ENCODE peak calls at places on chromosomes 12 and 14, in ten cellular contexts. One of them, this sample, is unnamed.

GRCh38 chr14:99728231-99728920 is 44.3 kb downstream of the CYP46A1 start:
- DNase-seq in HCT116: no peak
- DNase-seq in neuronal stem cell: no peak
- DNase-seq in PC-9: no peak
- DNase-seq in PC-3: no peak
- DNase-seq in astrocyte: no peak
- DNase-seq in GM23248: no peak
- DNase-seq in OCI-LY7: no peak
- DNase-seq in fibroblast of lung: no peak
- DNase-seq in IMR-90: no peak
- DNase-seq in this sample: no peak

GRCh38 chr12:31518680-31519227 is 72.2 kb downstream of the DENND5B start:
- DNase-seq in astrocyte: peak; percentile 100
- DNase-seq in PC-3: peak; percentile 95
- DNase-seq in neuronal stem cell: peak; percentile 29
- DNase-seq in fibroblast of lung: peak; percentile 100
- DNase-seq in IMR-90: peak; percentile 100
- DNase-seq in OCI-LY7: peak; percentile 33
- DNase-seq in HCT116: peak; percentile 85
- DNase-seq in PC-9: peak; percentile 82
- DNase-seq in GM23248: peak; percentile 99
- DNase-seq in this sample: peak; percentile 97

GRCh38 chr12:15131462-15131861 is 89.8 kb downstream of the RERG start:
- DNase-seq in HCT116: no peak
- DNase-seq in IMR-90: peak; percentile 4
- DNase-seq in GM23248: peak; percentile 80
- DNase-seq in PC-9: no peak
- DNase-seq in PC-3: peak; percentile 72
- DNase-seq in astrocyte: peak; percentile 26
- DNase-seq in neuronal stem cell: no peak
- DNase-seq in OCI-LY7: no peak
- DNase-seq in fibroblast of lung: peak; percentile 54
- DNase-seq in this sample: peak; percentile 19

GRCh38 chr14:85532981-85533820 is 3.3 kb downstream of the FLRT2 start:
- DNase-seq in neuronal stem cell: peak; percentile 76
- DNase-seq in GM23248: peak; percentile 91
- DNase-seq in HCT116: no peak
- DNase-seq in IMR-90: peak; percentile 87
- DNase-seq in PC-9: peak; percentile 28
- DNase-seq in astrocyte: peak; percentile 78
- DNase-seq in PC-3: peak; percentile 7
- DNase-seq in OCI-LY7: no peak
- DNase-seq in fibroblast of lung: peak; percentile 85
- DNase-seq in this sample: peak; percentile 88

GRCh38 chr14:34171431-34171830 is 220.6 kb upstream of the EGLN3 start:
- DNase-seq in IMR-90: no peak
- DNase-seq in neuronal stem cell: no peak
- DNase-seq in OCI-LY7: no peak
- DNase-seq in PC-9: no peak
- DNase-seq in PC-3: no peak
- DNase-seq in HCT116: no peak
- DNase-seq in astrocyte: no peak
- DNase-seq in fibroblast of lung: no peak
- DNase-seq in GM23248: no peak
- DNase-seq in this sample: no peak

GRCh38 chr14:36313898-36314297 is 6.5 kb downstream of the MBIP start:
- DNase-seq in OCI-LY7: no peak
- DNase-seq in PC-9: no peak
- DNase-seq in PC-3: peak; percentile 30
- DNase-seq in IMR-90: no peak
- DNase-seq in HCT116: no peak
- DNase-seq in fibroblast of lung: no peak
- DNase-seq in GM23248: no peak
- DNase-seq in astrocyte: no peak
- DNase-seq in neuronal stem cell: no peak
- DNase-seq in this sample: no peak

GRCh38 chr12:49365542-49365941 is 1.7 kb upstream of the SPATS2 start:
- DNase-seq in astrocyte: peak; percentile 93
- DNase-seq in fibroblast of lung: peak; percentile 93
- DNase-seq in PC-3: peak; percentile 83
- DNase-seq in GM23248: peak; percentile 41
- DNase-seq in OCI-LY7: no peak
- DNase-seq in HCT116: no peak
- DNase-seq in IMR-90: peak; percentile 89
- DNase-seq in neuronal stem cell: no peak
- DNase-seq in PC-9: no peak
- DNase-seq in this sample: peak; percentile 93

GRCh38 chr12:90076851-90077319 is 368.2 kb upstream of the ATP2B1 start:
- DNase-seq in PC-9: no peak
- DNase-seq in fibroblast of lung: no peak
- DNase-seq in IMR-90: no peak
- DNase-seq in PC-3: no peak
- DNase-seq in OCI-LY7: peak; percentile 82
- DNase-seq in HCT116: no peak
- DNase-seq in neuronal stem cell: no peak
- DNase-seq in GM23248: no peak
- DNase-seq in astrocyte: no peak
- DNase-seq in this sample: no peak

GRCh38 chr14:98731701-98732100 is 540.3 kb downstream of the BCL11B start:
- DNase-seq in IMR-90: no peak
- DNase-seq in GM23248: no peak
- DNase-seq in PC-3: no peak
- DNase-seq in neuronal stem cell: no peak
- DNase-seq in astrocyte: no peak
- DNase-seq in PC-9: no peak
- DNase-seq in HCT116: no peak
- DNase-seq in OCI-LY7: no peak
- DNase-seq in fibroblast of lung: no peak
- DNase-seq in this sample: peak; percentile 3

GRCh38 chr12:27176765-27177164 is 67.3 kb upstream of the STK38L start:
- DNase-seq in HCT116: no peak
- DNase-seq in GM23248: peak; percentile 74
- DNase-seq in IMR-90: peak; percentile 80
- DNase-seq in astrocyte: peak; percentile 75
- DNase-seq in PC-9: no peak
- DNase-seq in neuronal stem cell: no peak
- DNase-seq in fibroblast of lung: peak; percentile 79
- DNase-seq in PC-3: peak; percentile 94
- DNase-seq in OCI-LY7: no peak
- DNase-seq in this sample: peak; percentile 84

GRCh38 chr12:9925746-9926393 is 6.3 kb downstream of the CLEC2A start:
- DNase-seq in PC-9: peak; percentile 6
- DNase-seq in neuronal stem cell: peak; percentile 14
- DNase-seq in fibroblast of lung: peak; percentile 23
- DNase-seq in astrocyte: peak; percentile 20
- DNase-seq in GM23248: peak; percentile 62
- DNase-seq in PC-3: peak; percentile 57
- DNase-seq in OCI-LY7: peak; percentile 56
- DNase-seq in IMR-90: peak; percentile 41
- DNase-seq in HCT116: peak; percentile 24
- DNase-seq in this sample: peak; percentile 21

GRCh38 chr12:47767197-47767724 is 5.8 kb upstream of the SLC48A1 start:
- DNase-seq in GM23248: peak; percentile 58
- DNase-seq in fibroblast of lung: no peak
- DNase-seq in HCT116: peak; percentile 52
- DNase-seq in PC-9: no peak
- DNase-seq in astrocyte: no peak
- DNase-seq in PC-3: peak; percentile 64
- DNase-seq in neuronal stem cell: no peak
- DNase-seq in OCI-LY7: peak; percentile 78
- DNase-seq in IMR-90: peak; percentile 19
- DNase-seq in this sample: no peak

GRCh38 chr12:52739963-52740362 is 36.6 kb upstream of the KRT77 start:
- DNase-seq in GM23248: no peak
- DNase-seq in IMR-90: no peak
- DNase-seq in fibroblast of lung: no peak
- DNase-seq in PC-9: no peak
- DNase-seq in PC-3: peak; percentile 43
- DNase-seq in neuronal stem cell: no peak
- DNase-seq in OCI-LY7: no peak
- DNase-seq in HCT116: no peak
- DNase-seq in astrocyte: no peak
- DNase-seq in this sample: no peak

GRCh38 chr14:91835920-91836843 is 31.2 kb downstream of the TC2N start:
- DNase-seq in fibroblast of lung: no peak
- DNase-seq in PC-3: peak; percentile 67
- DNase-seq in astrocyte: no peak
- DNase-seq in HCT116: peak; percentile 56
- DNase-seq in neuronal stem cell: peak; percentile 64
- DNase-seq in OCI-LY7: peak; percentile 8
- DNase-seq in GM23248: peak; percentile 20
- DNase-seq in IMR-90: no peak
- DNase-seq in PC-9: peak; percentile 52
- DNase-seq in this sample: peak; percentile 84

GRCh38 chr12:125983784-125984510 is 918.7 kb downstream of the AACS start:
- DNase-seq in OCI-LY7: no peak
- DNase-seq in fibroblast of lung: peak; percentile 45
- DNase-seq in astrocyte: peak; percentile 29
- DNase-seq in PC-9: peak; percentile 20
- DNase-seq in IMR-90: no peak
- DNase-seq in PC-3: no peak
- DNase-seq in HCT116: no peak
- DNase-seq in neuronal stem cell: peak; percentile 76
- DNase-seq in GM23248: no peak
- DNase-seq in this sample: no peak

GRCh38 chr12:68222336-68222735 is 3.3 kb downstream of the IL26 start:
- DNase-seq in GM23248: peak; percentile 18
- DNase-seq in IMR-90: peak; percentile 58
- DNase-seq in HCT116: no peak
- DNase-seq in OCI-LY7: no peak
- DNase-seq in PC-3: peak; percentile 50
- DNase-seq in neuronal stem cell: no peak
- DNase-seq in PC-9: no peak
- DNase-seq in fibroblast of lung: no peak
- DNase-seq in astrocyte: no peak
- DNase-seq in this sample: no peak

GRCh38 chr12:15701721-15702156 is 87.4 kb downstream of the EPS8 start:
- DNase-seq in PC-3: peak; percentile 35
- DNase-seq in GM23248: peak; percentile 80
- DNase-seq in IMR-90: peak; percentile 68
- DNase-seq in neuronal stem cell: no peak
- DNase-seq in HCT116: no peak
- DNase-seq in PC-9: no peak
- DNase-seq in astrocyte: peak; percentile 69
- DNase-seq in fibroblast of lung: peak; percentile 75
- DNase-seq in OCI-LY7: no peak
- DNase-seq in this sample: peak; percentile 65

GRCh38 chr12:120726510-120726793 is 826 bp downstream of the ACADS start:
- DNase-seq in astrocyte: no peak
- DNase-seq in GM23248: no peak
- DNase-seq in OCI-LY7: no peak
- DNase-seq in neuronal stem cell: no peak
- DNase-seq in HCT116: no peak
- DNase-seq in IMR-90: no peak
- DNase-seq in fibroblast of lung: no peak
- DNase-seq in PC-3: no peak
- DNase-seq in PC-9: no peak
- DNase-seq in this sample: no peak
- H2AFZ ChIP-seq in astrocyte: no peak overlapping the region
- H2AFZ ChIP-seq in GM23248: peak overlapping the region; percentile 86
- H2AFZ ChIP-seq in OCI-LY7: no peak overlapping the region
- H2AFZ ChIP-seq in neuronal stem cell: no peak overlapping the region
- H2AFZ ChIP-seq in HCT116: no peak overlapping the region
- H2AFZ ChIP-seq in IMR-90: no peak overlapping the region
- H2AFZ ChIP-seq in fibroblast of lung: no peak overlapping the region
- H2AFZ ChIP-seq in PC-3: no peak overlapping the region
- H2AFZ ChIP-seq in PC-9: no peak overlapping the region
- H2AFZ ChIP-seq in this sample: no peak overlapping the region

GRCh38 chr12:3199551-3200031 is 122.4 kb downstream of the TSPAN9 start:
- DNase-seq in GM23248: peak; percentile 56
- DNase-seq in HCT116: no peak
- DNase-seq in astrocyte: peak; percentile 36
- DNase-seq in neuronal stem cell: peak; percentile 45
- DNase-seq in PC-3: peak; percentile 5
- DNase-seq in fibroblast of lung: peak; percentile 56
- DNase-seq in PC-9: no peak
- DNase-seq in OCI-LY7: no peak
- DNase-seq in IMR-90: peak; percentile 59
- DNase-seq in this sample: no peak
- H2AFZ ChIP-seq in GM23248: peak overlapping the region; percentile 58
- H2AFZ ChIP-seq in HCT116: no peak overlapping the region
- H2AFZ ChIP-seq in astrocyte: peak overlapping the region; percentile 56
- H2AFZ ChIP-seq in neuronal stem cell: peak overlapping the region; percentile 91
- H2AFZ ChIP-seq in PC-3: peak overlapping the region; percentile 72
- H2AFZ ChIP-seq in fibroblast of lung: no peak overlapping the region
- H2AFZ ChIP-seq in PC-9: no peak overlapping the region
- H2AFZ ChIP-seq in OCI-LY7: no peak overlapping the region
- H2AFZ ChIP-seq in IMR-90: peak overlapping the region; percentile 68
- H2AFZ ChIP-seq in this sample: no peak overlapping the region

DNA sequence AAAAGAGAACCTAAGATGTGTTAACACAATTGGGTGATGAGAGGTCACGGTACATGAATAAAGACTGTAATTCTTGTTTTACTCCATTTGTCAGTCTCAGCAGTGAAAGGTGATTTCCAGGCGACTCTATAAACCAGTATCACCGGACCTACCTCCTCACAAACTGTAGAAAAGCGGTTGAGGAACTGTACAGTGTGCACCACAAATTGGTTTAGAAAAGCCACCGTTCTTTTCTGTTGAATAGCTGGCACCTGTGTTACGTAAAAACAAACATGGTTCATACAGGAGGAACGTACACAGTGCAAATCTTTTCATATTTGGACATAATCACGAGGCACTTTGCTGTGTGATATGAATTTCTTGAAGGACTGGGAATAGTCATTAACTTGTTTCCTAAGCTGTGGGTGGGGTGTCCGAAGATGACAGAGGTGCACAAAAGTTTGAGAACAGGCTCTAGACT is 665 bp downstream of the WASHC3 start:
- DNase-seq in fibroblast of lung: no peak
- DNase-seq in IMR-90: peak; percentile 1
- DNase-seq in PC-9: no peak
- DNase-seq in HCT116: no peak
- DNase-seq in GM23248: no peak
- DNase-seq in OCI-LY7: peak; percentile 40
- DNase-seq in neuronal stem cell: no peak
- DNase-seq in astrocyte: peak; percentile 4
- DNase-seq in PC-3: peak; percentile 48
- DNase-seq in this sample: peak; percentile 38
- H2AFZ ChIP-seq in fibroblast of lung: peak overlapping the region; percentile 79
- H2AFZ ChIP-seq in IMR-90: peak overlapping the region; percentile 95
- H2AFZ ChIP-seq in PC-9: peak overlapping the region; percentile 98
- H2AFZ ChIP-seq in HCT116: no peak overlapping the region
- H2AFZ ChIP-seq in GM23248: peak overlapping the region; percentile 93
- H2AFZ ChIP-seq in OCI-LY7: peak overlapping the region; percentile 93
- H2AFZ ChIP-seq in neuronal stem cell: peak overlapping the region; percentile 95
- H2AFZ ChIP-seq in astrocyte: peak overlapping the region; percentile 93
- H2AFZ ChIP-seq in PC-3: peak overlapping the region; percentile 99
- H2AFZ ChIP-seq in this sample: peak overlapping the region; percentile 94

DNA sequence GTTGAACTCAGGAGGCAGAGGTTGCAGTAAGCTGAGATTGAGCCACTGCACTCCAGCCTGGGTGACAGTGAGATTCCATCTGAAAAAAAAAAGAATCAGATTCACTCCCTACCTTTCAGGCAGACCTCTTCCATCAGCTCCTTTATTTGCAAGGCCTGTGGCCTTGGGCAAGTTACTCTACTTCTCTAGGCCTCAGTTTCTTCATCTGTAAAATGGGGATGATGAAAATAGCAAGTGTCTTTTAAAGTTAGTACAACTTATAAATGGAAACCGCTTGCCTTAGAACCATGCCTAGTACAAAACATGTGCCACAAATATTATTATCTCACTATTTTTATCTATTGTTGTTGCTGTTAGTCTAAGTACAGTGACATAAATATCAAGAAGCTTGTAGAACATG is 84.3 kb downstream of the STAB2 start:
- DNase-seq in HCT116: no peak
- DNase-seq in astrocyte: no peak
- DNase-seq in PC-9: no peak
- DNase-seq in neuronal stem cell: no peak
- DNase-seq in IMR-90: no peak
- DNase-seq in fibroblast of lung: no peak
- DNase-seq in GM23248: no peak
- DNase-seq in OCI-LY7: no peak
- DNase-seq in PC-3: no peak
- DNase-seq in this sample: no peak
- H2AFZ ChIP-seq in HCT116: no peak overlapping the region
- H2AFZ ChIP-seq in astrocyte: no peak overlapping the region
- H2AFZ ChIP-seq in PC-9: no peak overlapping the region
- H2AFZ ChIP-seq in neuronal stem cell: no peak overlapping the region
- H2AFZ ChIP-seq in IMR-90: no peak overlapping the region
- H2AFZ ChIP-seq in fibroblast of lung: no peak overlapping the region
- H2AFZ ChIP-seq in GM23248: no peak overlapping the region
- H2AFZ ChIP-seq in OCI-LY7: no peak overlapping the region
- H2AFZ ChIP-seq in PC-3: no peak overlapping the region
- H2AFZ ChIP-seq in this sample: no peak overlapping the region

This sample was measured in mammary epithelial cell.